ENCODE peak calls at places on chromosome 14, in eight cellular contexts. One of them, this sample, is unnamed. For H3K4me1, the result is how much of the 10 kb centered on the place peaks cover.

GRCh38 chr14:78153069-78153351 is 17.2 kb upstream of the NRXN3 start:
- DNase-seq in testis: no peak
- DNase-seq in uterus: no peak
- DNase-seq in A549: no peak
- DNase-seq in K562: no peak
- DNase-seq in breast epithelium: no peak
- DNase-seq in esophagus squamous epithelium: no peak
- DNase-seq in endothelial cell of umbilical vein: no peak
- DNase-seq in this sample: no peak

GRCh38 chr14:27184371-27184901 is 586.6 kb upstream of the NOVA1 start:
- DNase-seq in testis: no peak
- DNase-seq in A549: no peak
- DNase-seq in esophagus squamous epithelium: no peak
- DNase-seq in uterus: no peak
- DNase-seq in breast epithelium: no peak
- DNase-seq in endothelial cell of umbilical vein: peak
- DNase-seq in K562: no peak
- DNase-seq in this sample: no peak

GRCh38 chr14:65434216-65434850 is 21.8 kb downstream of the FUT8 start:
- DNase-seq in testis: no peak
- DNase-seq in K562: no peak
- DNase-seq in A549: no peak
- DNase-seq in breast epithelium: no peak
- DNase-seq in uterus: no peak
- DNase-seq in endothelial cell of umbilical vein: no peak
- DNase-seq in esophagus squamous epithelium: no peak
- DNase-seq in this sample: no peak

GRCh38 chr14:72644038-72644437 is 249.9 kb downstream of the DPF3 start:
- DNase-seq in A549: no peak
- DNase-seq in esophagus squamous epithelium: no peak
- DNase-seq in uterus: no peak
- DNase-seq in breast epithelium: no peak
- DNase-seq in endothelial cell of umbilical vein: no peak
- DNase-seq in testis: no peak
- DNase-seq in K562: no peak
- DNase-seq in this sample: no peak

GRCh38 chr14:22026527-22026926 is 352.9 kb upstream of the OR4E1 start:
- DNase-seq in testis: no peak
- DNase-seq in A549: no peak
- DNase-seq in K562: no peak
- DNase-seq in breast epithelium: no peak
- DNase-seq in uterus: no peak
- DNase-seq in esophagus squamous epithelium: no peak
- DNase-seq in endothelial cell of umbilical vein: no peak
- DNase-seq in this sample: no peak

GRCh38 chr14:56004807-56005579 is 113.2 kb upstream of the PELI2 start:
- DNase-seq in breast epithelium: no peak
- DNase-seq in testis: peak
- DNase-seq in esophagus squamous epithelium: no peak
- DNase-seq in A549: peak
- DNase-seq in K562: no peak
- DNase-seq in uterus: peak
- DNase-seq in endothelial cell of umbilical vein: peak
- DNase-seq in this sample: no peak

GRCh38 chr14:54797556-54797955 is 105.1 kb downstream of the GCH1 start:
- DNase-seq in breast epithelium: no peak
- DNase-seq in esophagus squamous epithelium: no peak
- DNase-seq in A549: no peak
- DNase-seq in endothelial cell of umbilical vein: no peak
- DNase-seq in testis: no peak
- DNase-seq in uterus: no peak
- DNase-seq in K562: no peak
- DNase-seq in this sample: no peak

GRCh38 chr14:28152453-28153044 is 614.0 kb upstream of the FOXG1 start:
- DNase-seq in breast epithelium: no peak
- DNase-seq in endothelial cell of umbilical vein: no peak
- DNase-seq in A549: no peak
- DNase-seq in esophagus squamous epithelium: no peak
- DNase-seq in uterus: no peak
- DNase-seq in K562: no peak
- DNase-seq in testis: no peak
- DNase-seq in this sample: no peak

GRCh38 chr14:98984719-98985041 is 287.3 kb downstream of the BCL11B start:
- DNase-seq in breast epithelium: no peak
- DNase-seq in testis: no peak
- DNase-seq in esophagus squamous epithelium: no peak
- DNase-seq in A549: no peak
- DNase-seq in uterus: no peak
- DNase-seq in endothelial cell of umbilical vein: no peak
- DNase-seq in K562: peak
- DNase-seq in this sample: no peak

GRCh38 chr14:66645716-66646115 is 137.8 kb downstream of the GPHN start:
- DNase-seq in K562: no peak
- DNase-seq in testis: no peak
- DNase-seq in esophagus squamous epithelium: no peak
- DNase-seq in A549: no peak
- DNase-seq in endothelial cell of umbilical vein: peak
- DNase-seq in uterus: no peak
- DNase-seq in breast epithelium: no peak
- DNase-seq in this sample: no peak

GRCh38 chr14:32399920-32400319 is 70.8 kb downstream of the AKAP6 start:
- DNase-seq in K562: no peak
- DNase-seq in testis: no peak
- DNase-seq in uterus: no peak
- DNase-seq in A549: no peak
- DNase-seq in endothelial cell of umbilical vein: no peak
- DNase-seq in breast epithelium: no peak
- DNase-seq in esophagus squamous epithelium: no peak
- DNase-seq in this sample: no peak

GRCh38 chr14:96051642-96052540 is 12.7 kb downstream of the C14orf132 start:
- DNase-seq in breast epithelium: no peak
- DNase-seq in K562: peak
- DNase-seq in A549: peak
- DNase-seq in esophagus squamous epithelium: no peak
- DNase-seq in testis: no peak
- DNase-seq in uterus: no peak
- DNase-seq in endothelial cell of umbilical vein: no peak
- DNase-seq in this sample: peak

GRCh38 chr14:52650774-52651173 is 44.6 kb downstream of the ERO1A start:
- DNase-seq in endothelial cell of umbilical vein: no peak
- DNase-seq in uterus: no peak
- DNase-seq in esophagus squamous epithelium: no peak
- DNase-seq in K562: no peak
- DNase-seq in testis: no peak
- DNase-seq in breast epithelium: no peak
- DNase-seq in A549: no peak
- DNase-seq in this sample: no peak

GRCh38 chr14:54152351-54152750 is 195.7 kb upstream of the BMP4 start:
- DNase-seq in breast epithelium: no peak
- DNase-seq in K562: no peak
- DNase-seq in uterus: no peak
- DNase-seq in testis: no peak
- DNase-seq in endothelial cell of umbilical vein: no peak
- DNase-seq in A549: no peak
- DNase-seq in esophagus squamous epithelium: no peak
- DNase-seq in this sample: no peak

GRCh38 chr14:36520601-36521525 is 831 bp upstream of the NKX2-1 start:
- DNase-seq in esophagus squamous epithelium: no peak
- DNase-seq in A549: peak
- DNase-seq in K562: peak
- DNase-seq in breast epithelium: no peak
- DNase-seq in testis: no peak
- DNase-seq in uterus: no peak
- DNase-seq in endothelial cell of umbilical vein: peak
- DNase-seq in this sample: peak

GRCh38 chr14:73567365-73567764 is 1.6 kb upstream of the ACOT2 start:
- DNase-seq in endothelial cell of umbilical vein: no peak
- DNase-seq in A549: no peak
- DNase-seq in breast epithelium: no peak
- DNase-seq in uterus: no peak
- DNase-seq in testis: no peak
- DNase-seq in K562: no peak
- DNase-seq in esophagus squamous epithelium: no peak
- DNase-seq in this sample: no peak

GRCh38 chr14:103388664-103389063 is 3.4 kb downstream of the MARK3 start:
- DNase-seq in testis: no peak
- DNase-seq in endothelial cell of umbilical vein: no peak
- DNase-seq in K562: no peak
- DNase-seq in uterus: no peak
- DNase-seq in breast epithelium: no peak
- DNase-seq in esophagus squamous epithelium: no peak
- DNase-seq in A549: no peak
- DNase-seq in this sample: no peak

GRCh38 chr14:103392572-103392971 is 7.4 kb downstream of the MARK3 start:
- DNase-seq in esophagus squamous epithelium: no peak
- DNase-seq in testis: no peak
- DNase-seq in A549: no peak
- DNase-seq in breast epithelium: no peak
- DNase-seq in endothelial cell of umbilical vein: no peak
- DNase-seq in uterus: no peak
- DNase-seq in K562: no peak
- DNase-seq in this sample: no peak

GRCh38 chr14:103391048-103391447 is 5.8 kb downstream of the MARK3 start:
- DNase-seq in A549: peak
- DNase-seq in endothelial cell of umbilical vein: peak
- DNase-seq in esophagus squamous epithelium: no peak
- DNase-seq in testis: no peak
- DNase-seq in K562: no peak
- DNase-seq in uterus: no peak
- DNase-seq in breast epithelium: no peak
- DNase-seq in this sample: no peak

GRCh38 chr14:103392106-103392505 is 6.9 kb downstream of the MARK3 start:
- DNase-seq in testis: no peak
- DNase-seq in breast epithelium: no peak
- DNase-seq in A549: no peak
- DNase-seq in esophagus squamous epithelium: no peak
- DNase-seq in uterus: no peak
- DNase-seq in endothelial cell of umbilical vein: no peak
- DNase-seq in K562: no peak
- DNase-seq in this sample: no peak

DNA sequence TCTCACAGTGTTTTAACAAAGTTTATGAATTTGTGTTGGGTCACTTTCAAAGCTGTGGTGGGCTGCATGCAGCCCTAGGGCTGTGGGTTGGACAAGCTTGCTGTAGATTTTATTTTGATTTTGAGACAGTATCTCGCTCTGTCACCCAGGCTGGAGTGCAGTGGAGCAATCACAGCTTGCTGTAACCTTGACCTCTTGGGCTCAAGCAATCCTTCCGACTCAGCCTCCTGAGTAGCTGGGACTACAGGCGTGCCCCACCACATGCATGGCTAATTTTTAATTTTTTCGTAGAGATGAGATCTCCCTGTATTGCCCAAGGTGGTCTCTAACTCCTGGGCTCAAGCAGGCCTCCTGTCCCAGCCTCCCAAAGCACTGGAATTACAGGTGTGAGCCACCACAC is 5.4 kb downstream of the MARK3 start:
- DNase-seq in testis: no peak
- DNase-seq in esophagus squamous epithelium: no peak
- DNase-seq in K562: no peak
- DNase-seq in uterus: no peak
- DNase-seq in breast epithelium: no peak
- DNase-seq in endothelial cell of umbilical vein: no peak
- DNase-seq in A549: no peak
- DNase-seq in this sample: no peak
- H3K4me1 ChIP-seq in testis: half or more
- H3K4me1 ChIP-seq in esophagus squamous epithelium: half or more
- H3K4me1 ChIP-seq in K562: under half
- H3K4me1 ChIP-seq in uterus: under half
- H3K4me1 ChIP-seq in breast epithelium: under half
- H3K4me1 ChIP-seq in endothelial cell of umbilical vein: under half
- H3K4me1 ChIP-seq in A549: under half
- H3K4me1 ChIP-seq in this sample: half or more

DNA sequence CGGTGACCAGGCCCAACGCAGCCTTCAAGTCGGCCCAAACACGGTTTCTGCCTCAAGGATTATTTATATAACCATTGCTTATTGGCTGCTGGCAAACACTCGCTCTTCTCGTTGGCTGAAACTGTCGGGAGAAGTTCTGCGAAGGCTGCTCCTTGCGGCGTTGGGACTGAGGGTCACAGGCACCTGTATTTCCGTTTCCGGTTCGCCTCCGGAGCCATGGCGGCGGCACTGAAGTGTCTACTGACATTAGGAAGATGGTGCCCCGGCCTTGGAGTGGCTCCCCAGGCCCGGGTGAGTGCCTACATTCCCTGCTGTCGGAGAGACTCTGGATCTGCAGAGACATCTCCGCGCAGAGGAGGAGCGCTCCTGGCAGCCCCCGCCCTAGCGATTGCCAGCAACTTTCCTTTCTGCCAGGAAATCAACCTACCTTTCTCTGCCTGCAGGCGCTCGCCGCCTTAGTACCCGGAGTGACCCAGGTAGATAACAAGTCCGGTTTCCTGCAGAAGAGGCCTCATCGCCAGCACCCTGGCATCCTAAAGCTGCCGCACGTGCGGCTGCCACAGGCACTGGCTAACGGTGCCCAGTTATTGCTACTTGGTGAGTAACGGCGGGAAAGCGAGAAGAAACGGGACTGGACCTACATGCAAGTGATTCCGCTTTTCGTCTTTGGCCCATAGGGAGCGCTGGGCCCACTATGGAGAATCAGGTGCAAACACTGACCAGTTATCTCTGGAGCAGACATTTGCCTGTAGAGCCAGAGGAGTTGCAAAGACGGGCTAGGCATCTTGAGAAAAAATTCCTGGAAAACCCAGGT is at the start of gene METTL17:
- DNase-seq in uterus: peak
- DNase-seq in K562: peak
- DNase-seq in esophagus squamous epithelium: peak
- DNase-seq in testis: peak
- DNase-seq in A549: peak
- DNase-seq in endothelial cell of umbilical vein: peak
- DNase-seq in breast epithelium: peak
- DNase-seq in this sample: peak
- TF ChIP-seq POLR2A in uterus: peak
- TF ChIP-seq POLR2A in K562: peak
- TF ChIP-seq POLR2A in esophagus squamous epithelium: no peak
- TF ChIP-seq POLR2A in testis: no peak
- TF ChIP-seq POLR2A in A549: peak
- TF ChIP-seq POLR2A in endothelial cell of umbilical vein: peak
- TF ChIP-seq POLR2A in breast epithelium: peak
- TF ChIP-seq POLR2A in this sample: no peak

GRCh38 chr14:94390372-94391086 is 2.1 kb upstream of the SERPINA1 start:
- DNase-seq in K562: no peak
- DNase-seq in esophagus squamous epithelium: no peak
- DNase-seq in testis: peak
- DNase-seq in uterus: no peak
- DNase-seq in breast epithelium: no peak
- DNase-seq in A549: no peak
- DNase-seq in endothelial cell of umbilical vein: no peak
- DNase-seq in this sample: peak
- H3K27ac ChIP-seq in K562: no peak
- H3K27ac ChIP-seq in esophagus squamous epithelium: peak
- H3K27ac ChIP-seq in testis: no peak
- H3K27ac ChIP-seq in uterus: no peak
- H3K27ac ChIP-seq in breast epithelium: peak
- H3K27ac ChIP-seq in A549: no peak
- H3K27ac ChIP-seq in endothelial cell of umbilical vein: no peak
- H3K27ac ChIP-seq in this sample: peak

DNA sequence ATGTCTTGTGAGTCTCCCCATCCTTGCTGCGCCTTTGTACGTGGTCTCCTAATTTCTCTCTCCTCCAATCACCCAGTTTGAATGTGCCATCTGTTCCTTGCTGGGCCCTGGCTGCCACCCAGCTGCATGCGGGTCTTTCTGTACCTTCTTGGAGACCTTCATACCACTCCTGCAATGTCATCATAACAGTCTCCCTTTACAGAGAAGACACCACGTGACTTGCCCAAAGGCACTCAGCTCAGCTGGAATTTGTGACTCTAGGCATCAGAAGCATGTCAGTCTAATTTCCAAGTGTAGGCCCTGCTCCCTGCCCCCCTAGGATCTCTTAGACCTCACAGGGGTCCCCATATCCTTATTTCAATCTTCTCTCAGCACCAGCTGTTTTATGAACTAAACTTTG is 284.2 kb downstream of the TTC8 start:
- DNase-seq in esophagus squamous epithelium: no peak
- DNase-seq in uterus: no peak
- DNase-seq in A549: no peak
- DNase-seq in breast epithelium: no peak
- DNase-seq in K562: no peak
- DNase-seq in endothelial cell of umbilical vein: no peak
- DNase-seq in testis: no peak
- DNase-seq in this sample: no peak
- H3K4me1 ChIP-seq in esophagus squamous epithelium: under half
- H3K4me1 ChIP-seq in uterus: under half
- H3K4me1 ChIP-seq in A549: under half
- H3K4me1 ChIP-seq in breast epithelium: under half
- H3K4me1 ChIP-seq in K562: under half
- H3K4me1 ChIP-seq in endothelial cell of umbilical vein: under half
- H3K4me1 ChIP-seq in testis: under half
- H3K4me1 ChIP-seq in this sample: under half